ENCODE peak calls at places on chromosome 16, in seven cellular contexts. One of them, this sample, is unnamed.
A peak's percentile ranks its signal among the peaks of the same experiment; 100 is the strongest.

GRCh38 chr16:84137769-84138357 is 7.1 kb downstream of the HSDL1 start:
- DNase-seq in lower lobe of right lung: no peak
- DNase-seq in COLO829: no peak
- DNase-seq in NCI-H460: no peak
- DNase-seq in NCI-H748 treated with DMSO at 0.1 percent for 48 hours: no peak
- DNase-seq in Karpas-422: no peak
- DNase-seq in AG20443: no peak
- DNase-seq in this sample: no peak

GRCh38 chr16:85019659-85020245 is 7.8 kb upstream of the KIAA0513 start:
- DNase-seq in lower lobe of right lung: peak; percentile 80
- DNase-seq in Karpas-422: no peak
- DNase-seq in AG20443: peak; percentile 39
- DNase-seq in COLO829: no peak
- DNase-seq in NCI-H460: no peak
- DNase-seq in NCI-H748 treated with DMSO at 0.1 percent for 48 hours: no peak
- DNase-seq in this sample: peak; percentile 14

GRCh38 chr16:88706288-88706964 is at the start of the genes CTU2 and RNF166:
- DNase-seq in AG20443: peak; percentile 99
- DNase-seq in COLO829: peak; percentile 76
- DNase-seq in NCI-H460: peak; percentile 73
- DNase-seq in lower lobe of right lung: peak; percentile 95
- DNase-seq in NCI-H748 treated with DMSO at 0.1 percent for 48 hours: peak; percentile 19
- DNase-seq in Karpas-422: peak; percentile 96
- DNase-seq in this sample: peak; percentile 91

GRCh38 chr16:84484579-84485254 is 19.7 kb downstream of the MEAK7 start:
- DNase-seq in lower lobe of right lung: no peak
- DNase-seq in AG20443: peak; percentile 75
- DNase-seq in NCI-H460: peak; percentile 51
- DNase-seq in NCI-H748 treated with DMSO at 0.1 percent for 48 hours: no peak
- DNase-seq in COLO829: peak; percentile 35
- DNase-seq in Karpas-422: peak; percentile 67
- DNase-seq in this sample: peak; percentile 32

GRCh38 chr16:79605999-79606398 is 5.5 kb upstream of the MAF start:
- DNase-seq in AG20443: no peak
- DNase-seq in Karpas-422: no peak
- DNase-seq in COLO829: peak; percentile 56
- DNase-seq in NCI-H460: no peak
- DNase-seq in lower lobe of right lung: no peak
- DNase-seq in NCI-H748 treated with DMSO at 0.1 percent for 48 hours: no peak
- DNase-seq in this sample: peak; percentile 33

GRCh38 chr16:82034981-82035612 is at the start of gene HSD17B2:
- DNase-seq in NCI-H460: no peak
- DNase-seq in NCI-H748 treated with DMSO at 0.1 percent for 48 hours: no peak
- DNase-seq in COLO829: no peak
- DNase-seq in lower lobe of right lung: no peak
- DNase-seq in AG20443: no peak
- DNase-seq in Karpas-422: no peak
- DNase-seq in this sample: no peak

GRCh38 chr16:67993207-67994036 is 5.9 kb downstream of the DPEP2 start:
- DNase-seq in NCI-H748 treated with DMSO at 0.1 percent for 48 hours: peak; percentile 7
- DNase-seq in COLO829: peak; percentile 30
- DNase-seq in lower lobe of right lung: peak; percentile 92
- DNase-seq in Karpas-422: peak; percentile 94
- DNase-seq in AG20443: peak; percentile 94
- DNase-seq in NCI-H460: peak; percentile 69
- DNase-seq in this sample: peak; percentile 90

GRCh38 chr16:89358030-89359005 is 132.0 kb downstream of the ANKRD11 start:
- DNase-seq in COLO829: no peak
- DNase-seq in NCI-H460: no peak
- DNase-seq in AG20443: no peak
- DNase-seq in Karpas-422: no peak
- DNase-seq in NCI-H748 treated with DMSO at 0.1 percent for 48 hours: no peak
- DNase-seq in lower lobe of right lung: no peak
- DNase-seq in this sample: peak; percentile 53

GRCh38 chr16:57257455-57258070 is 12.5 kb downstream of the ARL2BP start:
- DNase-seq in AG20443: no peak
- DNase-seq in NCI-H460: no peak
- DNase-seq in Karpas-422: no peak
- DNase-seq in COLO829: no peak
- DNase-seq in NCI-H748 treated with DMSO at 0.1 percent for 48 hours: no peak
- DNase-seq in lower lobe of right lung: peak; percentile 14
- DNase-seq in this sample: no peak

GRCh38 chr16:74716355-74716754 is 15.7 kb upstream of the MLKL start:
- DNase-seq in Karpas-422: no peak
- DNase-seq in COLO829: no peak
- DNase-seq in NCI-H748 treated with DMSO at 0.1 percent for 48 hours: no peak
- DNase-seq in lower lobe of right lung: no peak
- DNase-seq in NCI-H460: no peak
- DNase-seq in AG20443: peak; percentile 3
- DNase-seq in this sample: no peak

GRCh38 chr16:27449434-27450188 is 47.6 kb downstream of the IL21R start:
- DNase-seq in NCI-H748 treated with DMSO at 0.1 percent for 48 hours: no peak
- DNase-seq in AG20443: no peak
- DNase-seq in lower lobe of right lung: no peak
- DNase-seq in NCI-H460: no peak
- DNase-seq in COLO829: no peak
- DNase-seq in Karpas-422: no peak
- DNase-seq in this sample: peak; percentile 82

GRCh38 chr16:51524555-51525373 is 373.7 kb upstream of the SALL1 start:
- DNase-seq in NCI-H748 treated with DMSO at 0.1 percent for 48 hours: no peak
- DNase-seq in NCI-H460: no peak
- DNase-seq in COLO829: peak; percentile 24
- DNase-seq in AG20443: peak; percentile 59
- DNase-seq in Karpas-422: no peak
- DNase-seq in lower lobe of right lung: no peak
- DNase-seq in this sample: no peak

GRCh38 chr16:62201911-62202310 is 165.7 kb upstream of the CDH8 start:
- DNase-seq in lower lobe of right lung: no peak
- DNase-seq in NCI-H460: no peak
- DNase-seq in COLO829: no peak
- DNase-seq in NCI-H748 treated with DMSO at 0.1 percent for 48 hours: no peak
- DNase-seq in Karpas-422: no peak
- DNase-seq in AG20443: no peak
- DNase-seq in this sample: peak; percentile 1

GRCh38 chr16:26644912-26645543 is 421.7 kb upstream of the C16orf82 start:
- DNase-seq in lower lobe of right lung: no peak
- DNase-seq in COLO829: no peak
- DNase-seq in Karpas-422: no peak
- DNase-seq in AG20443: no peak
- DNase-seq in NCI-H460: no peak
- DNase-seq in NCI-H748 treated with DMSO at 0.1 percent for 48 hours: no peak
- DNase-seq in this sample: no peak

GRCh38 chr16:84526794-84527485 is 22.5 kb upstream of the MEAK7 start:
- DNase-seq in Karpas-422: no peak
- DNase-seq in COLO829: no peak
- DNase-seq in lower lobe of right lung: peak; percentile 39
- DNase-seq in NCI-H460: no peak
- DNase-seq in NCI-H748 treated with DMSO at 0.1 percent for 48 hours: no peak
- DNase-seq in AG20443: peak; percentile 71
- DNase-seq in this sample: no peak

GRCh38 chr16:23296994-23297393 is 5.1 kb upstream of the SCNN1B start:
- DNase-seq in lower lobe of right lung: no peak
- DNase-seq in Karpas-422: peak; percentile 78
- DNase-seq in AG20443: no peak
- DNase-seq in COLO829: peak; percentile 18
- DNase-seq in NCI-H748 treated with DMSO at 0.1 percent for 48 hours: no peak
- DNase-seq in NCI-H460: no peak
- DNase-seq in this sample: peak; percentile 58

GRCh38 chr16:53541326-53541725 is 38.3 kb upstream of the AKTIP start:
- DNase-seq in AG20443: peak; percentile 25
- DNase-seq in lower lobe of right lung: no peak
- DNase-seq in NCI-H748 treated with DMSO at 0.1 percent for 48 hours: no peak
- DNase-seq in NCI-H460: no peak
- DNase-seq in COLO829: no peak
- DNase-seq in Karpas-422: no peak
- DNase-seq in this sample: no peak

GRCh38 chr16:70737377-70738082 is 51.7 kb upstream of the MTSS2 start:
- DNase-seq in AG20443: peak; percentile 93
- DNase-seq in NCI-H748 treated with DMSO at 0.1 percent for 48 hours: no peak
- DNase-seq in COLO829: peak; percentile 49
- DNase-seq in lower lobe of right lung: peak; percentile 73
- DNase-seq in NCI-H460: no peak
- DNase-seq in Karpas-422: no peak
- DNase-seq in this sample: peak; percentile 95